ENCODE peak calls at places on chromosome 12, in six cellular contexts. S, R, F, I, X and Z are unnamed samples.

GRCh38 chr12:113683566-113683965 is 211.9 kb upstream of the LHX5 start:
- DNase-seq in S (no peak), R (no peak), F (no peak), I (no peak), X (no peak), Z (no peak)

GRCh38 chr12:26150737-26151450 is 26.1 kb upstream of the BHLHE41 start:
- DNase-seq in S (no peak), R (no peak), F (peak; percentile 55), I (no peak), X (no peak), Z (no peak)

GRCh38 chr12:121145221-121145620 is 12.5 kb downstream of the P2RX7 start:
- DNase-seq in S (no peak), R (no peak), F (peak; percentile 3), I (no peak), X (no peak), Z (no peak)

GRCh38 chr12:102347761-102348160 is 132.6 kb downstream of the IGF1 start:
- DNase-seq in S (no peak), R (no peak), F (no peak), I (no peak), X (no peak), Z (no peak)

GRCh38 chr12:100987552-100988277 is 193.1 kb downstream of the ANO4 start:
- DNase-seq in S (no peak), R (no peak), F (peak; percentile 69), I (peak; percentile 18), X (peak; percentile 50), Z (no peak)

GRCh38 chr12:59583003-59583712 is 12.7 kb upstream of the SLC16A7 start:
- DNase-seq in S (no peak), R (no peak), F (no peak), I (no peak), X (no peak), Z (no peak)

GRCh38 chr12:123903301-123904065 is 69.1 kb downstream of the CCDC92 start:
- DNase-seq in S (no peak), R (no peak), F (no peak), I (no peak), X (no peak), Z (no peak)

GRCh38 chr12:94873368-94874085 is 130.0 kb downstream of the NDUFA12 start:
- DNase-seq in S (no peak), R (no peak), F (peak; percentile 17), I (no peak), X (peak; percentile 92), Z (no peak)

GRCh38 chr12:122517877-122518276 is 8.9 kb downstream of the RSRC2 start:
- DNase-seq in S (peak; percentile 74), R (no peak), F (peak; percentile 97), I (no peak), X (no peak), Z (no peak)

GRCh38 chr12:109728921-109729836 is 15.6 kb downstream of the FAM222A start:
- DNase-seq in S (no peak), R (no peak), F (no peak), I (no peak), X (no peak), Z (no peak)

GRCh38 chr12:47935196-47935595 is 28.2 kb upstream of the TMEM106C start:
- DNase-seq in S (peak; percentile 64), R (no peak), F (peak; percentile 85), I (no peak), X (no peak), Z (no peak)

GRCh38 chr12:130043685-130044421 is 118.4 kb upstream of the FZD10 start:
- DNase-seq in S (no peak), R (no peak), F (no peak), I (no peak), X (no peak), Z (no peak)

GRCh38 chr12:104347374-104348075 is 44.0 kb downstream of the EID3 start:
- DNase-seq in S (no peak), R (no peak), F (no peak), I (no peak), X (no peak), Z (no peak)

GRCh38 chr12:86724716-86725115 is 468.5 kb upstream of the MGAT4C start:
- DNase-seq in S (peak; percentile 34), R (no peak), F (peak; percentile 72), I (no peak), X (no peak), Z (no peak)

GRCh38 chr12:107558816-107559382 is 126.7 kb upstream of the PWP1 start:
- DNase-seq in S (no peak), R (no peak), F (no peak), I (no peak), X (no peak), Z (no peak)

GRCh38 chr12:81208193-81208946 is 130.5 kb downstream of the ACSS3 start:
- DNase-seq in S (peak; percentile 18), R (no peak), F (no peak), I (no peak), X (no peak), Z (no peak)

GRCh38 chr12:26338574-26339572 is 143.5 kb downstream of the SSPN start:
- DNase-seq in S (no peak), R (no peak), F (peak; percentile 70), I (peak; percentile 91), X (no peak), Z (no peak)

GRCh38 chr12:75944097-75944904 is 87.3 kb downstream of the PHLDA1 start:
- DNase-seq in S (peak; percentile 74), R (no peak), F (peak; percentile 81), I (no peak), X (peak; percentile 68), Z (no peak)